ENCODE peak calls at places on chromosomes 16 and 17, in four cellular contexts. X is neural progenitor cell, Y is GM23338, I is caudate nucleus. Q is an unnamed sample.

GRCh38 chr17:76726766-76727718 is at the start of gene METTL23:
- DNase-seq in X (peak), Y (peak), I (peak), Q (peak)

GRCh38 chr16:72673118-72673517 is 374.8 kb downstream of the ZFHX3 start:
- DNase-seq in X (no peak), Y (peak), I (no peak), Q (no peak)

GRCh38 chr17:29732613-29733012 is 109.9 kb upstream of the CORO6 start:
- DNase-seq in X (no peak), Y (no peak), I (no peak), Q (no peak)

GRCh38 chr17:17132746-17133145 is 73.4 kb downstream of the PLD6 start:
- DNase-seq in X (peak), Y (no peak), I (no peak), Q (no peak)

GRCh38 chr17:4533522-4534502 is 21.4 kb downstream of the MYBBP1A start:
- DNase-seq in X (peak), Y (no peak), I (peak), Q (no peak)

GRCh38 chr16:767743-768235 is 7.3 kb downstream of the MSLN start:
- DNase-seq in X (no peak), Y (no peak), I (no peak), Q (no peak)

GRCh38 chr16:26598061-26598460 is 468.7 kb upstream of the C16orf82 start:
- DNase-seq in X (no peak), Y (no peak), I (no peak), Q (no peak)

GRCh38 chr16:85420501-85421337 is 192.4 kb upstream of the GSE1 start:
- DNase-seq in X (peak), Y (peak), I (no peak), Q (peak)

GRCh38 chr17:19238167-19238505 is 970 bp downstream of the EPN2 start:
- DNase-seq in X (peak), Y (peak), I (no peak), Q (peak)

GRCh38 chr16:49458656-49459445 is 85.2 kb downstream of the C16orf78 start:
- DNase-seq in X (no peak), Y (no peak), I (no peak), Q (no peak)

GRCh38 chr17:17840751-17841591 is 4.2 kb upstream of the SREBF1 start:
- DNase-seq in X (peak), Y (peak), I (peak), Q (no peak)

GRCh38 chr16:54340531-54340930 is 53.9 kb upstream of the IRX3 start:
- DNase-seq in X (no peak), Y (no peak), I (no peak), Q (no peak)

GRCh38 chr16:12972246-12972645 is 70.8 kb downstream of the SHISA9 start:
- DNase-seq in X (no peak), Y (no peak), I (no peak), Q (no peak)

GRCh38 chr17:55567240-55568216 is 56.3 kb upstream of the SMIM36 start:
- DNase-seq in X (no peak), Y (no peak), I (no peak), Q (no peak)

GRCh38 chr17:81399481-81400153 is 4.4 kb downstream of the BAHCC1 start:
- DNase-seq in X (no peak), Y (peak), I (no peak), Q (no peak)

GRCh38 chr17:74430706-74431567 is 951 bp upstream of the GPRC5C start:
- DNase-seq in X (peak), Y (peak), I (peak), Q (no peak)

GRCh38 chr16:14501331-14502255 is 128.5 kb downstream of the PARN start:
- DNase-seq in X (peak), Y (peak), I (peak), Q (peak)

GRCh38 chr17:5509482-5509881 is 23.1 kb downstream of the MIS12 start:
- DNase-seq in X (no peak), Y (no peak), I (no peak), Q (no peak)

GRCh38 chr16:30407794-30408534 is 558 bp downstream of the ZNF771 start:
- DNase-seq in X (peak), Y (peak), I (no peak), Q (no peak)

GRCh38 chr16:49921791-49922456 is 66.0 kb upstream of the ZNF423 start:
- DNase-seq in X (peak), Y (peak), I (no peak), Q (peak)

GRCh38 chr17:41835800-41836549 is at the start of gene NT5C3B:
- DNase-seq in X (peak), Y (peak), I (peak), Q (peak)

GRCh38 chr17:71327376-71328059 is 793.3 kb upstream of the SOX9 start:
- DNase-seq in X (no peak), Y (no peak), I (no peak), Q (no peak)

GRCh38 chr17:4482338-4483011 is 16.2 kb upstream of the SPNS2 start:
- DNase-seq in X (peak), Y (no peak), I (no peak), Q (no peak)

GRCh38 chr17:15411556-15412198 is 55.7 kb downstream of the CDRT4 start:
- DNase-seq in X (no peak), Y (no peak), I (no peak), Q (no peak)

GRCh38 chr17:29573871-29574731 is 5.6 kb downstream of the TP53I13 start:
- DNase-seq in X (no peak), Y (no peak), I (no peak), Q (no peak)

GRCh38 chr16:28321700-28322411 is 29.5 kb downstream of the SBK1 start:
- DNase-seq in X (peak), Y (peak), I (no peak), Q (peak)

DNA sequence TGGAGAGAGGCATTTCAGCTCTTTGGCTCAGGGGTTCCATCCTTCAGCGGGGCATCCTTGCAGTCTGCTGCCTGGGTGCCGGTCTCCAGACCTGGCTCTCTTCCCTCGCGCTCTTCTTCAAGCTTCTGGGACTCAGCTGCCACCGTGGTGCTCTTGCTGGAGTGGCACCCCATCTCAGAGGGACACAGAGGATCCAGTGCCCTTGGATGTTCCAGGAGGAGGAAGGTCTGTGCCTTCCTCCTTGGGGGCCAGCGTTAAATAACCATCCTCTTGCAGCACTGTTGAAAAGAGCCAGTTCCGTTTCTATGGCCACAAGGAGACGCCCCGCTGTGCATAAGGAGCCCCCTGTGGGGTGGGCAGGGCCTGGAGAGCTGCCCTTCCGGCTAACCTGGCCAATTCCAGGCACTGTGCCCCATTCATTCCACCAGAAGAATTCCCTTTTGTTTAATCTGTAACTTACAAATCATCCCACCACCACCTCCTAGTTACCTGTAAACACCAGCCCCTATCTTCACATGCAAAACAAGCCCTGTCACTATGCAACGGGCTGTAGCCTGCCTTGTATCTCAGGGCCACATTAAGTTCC is 8.6 kb downstream of the CHD9NB start:
- DNase-seq in X (peak), Y (peak), I (no peak), Q (no peak)
- H3K27ac ChIP-seq in X (peak), Y (no peak), I (peak), Q (no peak)

GRCh38 chr17:57514614-57515013 is 230.5 kb downstream of the CCDC182 start:
- DNase-seq in X (no peak), Y (no peak), I (no peak), Q (no peak)
- H3K27ac ChIP-seq in X (no peak), Y (peak), I (no peak), Q (no peak)

GRCh38 chr17:6666557-6666956 is 15.0 kb downstream of the C17orf100 start:
- DNase-seq in X (no peak), Y (no peak), I (no peak), Q (no peak)
- H3K27ac ChIP-seq in X (no peak), Y (no peak), I (no peak), Q (no peak)

DNA sequence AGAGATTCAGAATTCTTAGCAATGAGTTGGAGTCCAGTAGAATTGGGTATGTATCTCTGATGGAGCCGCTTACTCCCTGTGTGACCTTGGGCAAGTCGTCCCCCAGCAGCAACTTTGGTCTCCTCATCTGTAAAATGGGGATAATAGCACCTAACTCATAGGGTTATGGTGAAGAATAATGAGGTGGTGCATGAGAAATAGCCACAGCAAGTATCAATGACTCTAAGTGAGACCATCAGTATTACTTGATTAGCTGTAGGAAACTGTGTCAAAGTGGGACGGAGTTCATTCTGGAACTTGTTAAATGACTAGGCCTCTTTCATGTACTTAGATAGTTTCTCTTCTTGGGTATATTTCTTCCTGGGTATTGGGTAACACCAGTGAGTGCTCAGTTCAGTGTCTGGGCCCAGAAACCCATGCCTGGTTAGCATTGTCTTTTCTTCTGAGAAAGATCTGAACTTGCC is 6.4 kb downstream of the PRKCB start:
- DNase-seq in X (no peak), Y (no peak), I (no peak), Q (no peak)
- H3K27ac ChIP-seq in X (no peak), Y (no peak), I (no peak), Q (no peak)

GRCh38 chr17:1091190-1091534 is 88.6 kb downstream of the ABR start:
- DNase-seq in X (no peak), Y (no peak), I (no peak), Q (no peak)

GRCh38 chr17:1089915-1090314 is 89.9 kb downstream of the ABR start:
- DNase-seq in X (no peak), Y (no peak), I (no peak), Q (no peak)

GRCh38 chr17:1090454-1091189 is 89.2 kb downstream of the ABR start:
- DNase-seq in X (no peak), Y (no peak), I (no peak), Q (no peak)

GRCh38 chr17:1094591-1094990 is 85.2 kb downstream of the ABR start:
- DNase-seq in X (no peak), Y (no peak), I (no peak), Q (no peak)

DNA sequence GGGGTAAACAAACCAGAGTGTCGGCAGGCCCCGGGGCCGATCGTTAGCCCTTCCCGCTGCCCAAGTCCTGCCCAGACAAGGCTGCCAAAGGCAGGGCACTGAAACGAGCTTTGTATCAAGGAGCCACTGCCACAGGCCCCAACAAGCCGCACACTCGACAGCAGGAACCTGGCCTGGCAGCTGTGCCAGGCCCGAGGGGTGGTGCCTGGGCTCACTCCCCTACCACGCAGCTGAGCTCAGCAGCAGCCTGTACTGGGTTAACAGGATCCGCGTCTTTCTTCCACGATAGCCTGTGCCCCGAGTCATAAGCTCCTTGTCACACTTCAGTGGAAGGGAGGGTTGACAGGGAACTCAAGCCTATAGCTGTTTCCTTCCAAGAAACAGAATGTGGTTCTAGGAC is 87.9 kb downstream of the ABR start:
- DNase-seq in X (no peak), Y (no peak), I (no peak), Q (no peak)
- H3K27ac ChIP-seq in X (no peak), Y (no peak), I (peak), Q (no peak)

DNA sequence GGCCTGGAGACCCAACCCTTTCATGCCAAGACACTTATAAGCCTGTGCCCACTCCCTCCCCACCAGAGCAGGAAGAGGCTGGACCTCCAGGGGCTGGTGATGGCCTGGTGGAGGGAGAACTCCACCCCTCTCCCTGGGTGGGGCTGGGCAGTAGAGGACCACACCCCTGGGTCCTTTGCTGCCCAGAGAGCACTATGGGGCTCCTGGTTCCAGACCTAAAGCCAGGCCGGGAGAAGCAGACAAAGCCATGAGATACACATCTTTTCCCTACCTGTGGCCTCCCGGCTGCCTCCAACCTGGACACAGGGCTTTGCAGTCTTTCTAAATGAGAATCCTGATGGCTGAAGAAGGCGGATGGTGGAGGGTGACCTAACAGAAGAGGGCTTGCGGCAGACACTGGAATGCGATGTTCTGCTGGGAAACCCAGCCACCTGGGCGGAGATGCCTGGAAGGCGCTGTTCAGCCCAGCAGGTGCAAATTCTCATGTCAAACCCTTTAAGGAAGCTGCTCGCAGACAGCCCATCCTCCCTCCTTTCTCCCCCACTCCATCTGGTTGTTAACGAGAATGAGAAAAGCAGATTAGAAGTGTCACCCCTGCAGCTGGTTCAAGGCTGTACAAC is 43.9 kb upstream of the KIFC3 start:
- DNase-seq in X (peak), Y (peak), I (no peak), Q (peak)
- H3K27ac ChIP-seq in X (no peak), Y (peak), I (no peak), Q (peak)

GRCh38 chr16:3590736-3591435 is 13.7 kb upstream of the NLRC3 start:
- DNase-seq in X (no peak), Y (no peak), I (no peak), Q (no peak)
- H3K27ac ChIP-seq in X (no peak), Y (no peak), I (no peak), Q (no peak)

DNA sequence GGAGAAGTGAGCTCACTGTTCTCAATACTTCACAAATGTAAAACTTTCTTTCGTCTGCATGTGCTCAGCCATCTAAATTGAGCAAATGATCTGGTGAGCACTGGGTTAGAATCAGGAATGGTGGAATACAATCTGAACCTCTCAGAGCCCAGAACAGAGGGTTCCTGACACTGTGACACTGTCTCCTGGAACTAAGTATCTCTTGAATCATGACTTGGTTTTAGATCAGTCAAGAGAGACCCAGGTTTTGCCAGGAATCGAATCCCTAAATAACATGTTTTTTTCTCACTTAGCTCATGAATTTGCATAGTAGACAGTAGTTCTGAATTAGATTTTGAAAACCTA is 49.3 kb downstream of the SF3B3 start:
- DNase-seq in X (no peak), Y (no peak), I (no peak), Q (no peak)
- H3K27ac ChIP-seq in X (no peak), Y (peak), I (peak), Q (peak)

GRCh38 chr17:47993031-47993546 is 22.2 kb downstream of the CDK5RAP3 start:
- DNase-seq in X (no peak), Y (no peak), I (no peak), Q (no peak)
- H3K27ac ChIP-seq in X (no peak), Y (no peak), I (no peak), Q (no peak)

GRCh38 chr17:78840530-78840779 is 159 bp downstream of the USP36 start:
- DNase-seq in X (no peak), Y (no peak), I (no peak), Q (no peak)
- H3K27ac ChIP-seq in X (peak), Y (peak), I (peak), Q (peak)